ENCODE peak calls at places on chromosomes 3 and 15, in eight cellular contexts. X is GM12878, E is HCT116, Y is HepG2, J is Panc1, O is upper lobe of left lung, S is K562, Z is GM23338. A is an unnamed sample.

GRCh38 chr15:25532269-25532668 is 93.4 kb upstream of the UBE3A start:
- ATAC-seq in X (no peak), E (no peak), Y (no peak), J (no peak), O (no peak), S (no peak), Z (no peak), A (no peak)

GRCh38 chr3:47565861-47566550 is 12.7 kb downstream of the CSPG5 start:
- ATAC-seq in X (no peak), E (no peak), Y (peak), J (no peak), O (no peak), S (no peak), Z (peak), A (no peak)

GRCh38 chr3:72738752-72739520 is 109.3 kb downstream of the SHQ1 start:
- ATAC-seq in X (peak), E (no peak), Y (no peak), J (peak), O (peak), S (peak), Z (peak), A (peak)

GRCh38 chr15:88705769-88706165 is 67.0 kb downstream of the ISG20 start:
- ATAC-seq in X (no peak), E (no peak), Y (no peak), J (peak), O (no peak), S (no peak), Z (peak), A (no peak)

GRCh38 chr3:152360966-152361365 is 92.2 kb downstream of the MBNL1 start:
- ATAC-seq in X (no peak), E (no peak), Y (no peak), J (no peak), O (no peak), S (no peak), Z (no peak), A (no peak)

GRCh38 chr3:8482960-8483665 is 18.5 kb upstream of the LMCD1 start:
- ATAC-seq in X (no peak), E (no peak), Y (peak), J (peak), O (peak), S (no peak), Z (no peak), A (peak)

GRCh38 chr15:91238664-91239428 is 138.8 kb downstream of the SV2B start:
- ATAC-seq in X (no peak), E (no peak), Y (no peak), J (no peak), O (no peak), S (no peak), Z (no peak), A (no peak)

GRCh38 chr3:47243748-47244147 is 38.9 kb downstream of the KIF9 start:
- ATAC-seq in X (no peak), E (no peak), Y (no peak), J (no peak), O (peak), S (no peak), Z (no peak), A (no peak)

GRCh38 chr3:108722724-108723123 is 34.5 kb downstream of the RETNLB start:
- ATAC-seq in X (no peak), E (no peak), Y (no peak), J (no peak), O (no peak), S (no peak), Z (no peak), A (no peak)

GRCh38 chr15:64112904-64113303 is 17.1 kb downstream of the SNX1 start:
- ATAC-seq in X (peak), E (no peak), Y (no peak), J (no peak), O (peak), S (no peak), Z (no peak), A (peak)

GRCh38 chr3:48426401-48426909 is 3.4 kb downstream of the PLXNB1 start:
- ATAC-seq in X (no peak), E (no peak), Y (no peak), J (no peak), O (no peak), S (no peak), Z (no peak), A (peak)

GRCh38 chr15:72302955-72303354 is 17.0 kb downstream of the CELF6 start:
- ATAC-seq in X (no peak), E (no peak), Y (no peak), J (no peak), O (no peak), S (no peak), Z (no peak), A (no peak)

GRCh38 chr15:52496175-52496574 is 32.5 kb downstream of the MYO5A start:
- ATAC-seq in X (peak), E (peak), Y (no peak), J (peak), O (no peak), S (no peak), Z (no peak), A (no peak)

GRCh38 chr15:92821491-92822116 is 78.5 kb upstream of the CHD2 start:
- ATAC-seq in X (no peak), E (peak), Y (no peak), J (peak), O (no peak), S (no peak), Z (no peak), A (no peak)

GRCh38 chr3:71030748-71031147 is 552.8 kb downstream of the FOXP1 start:
- ATAC-seq in X (no peak), E (no peak), Y (no peak), J (no peak), O (no peak), S (no peak), Z (no peak), A (no peak)

GRCh38 chr3:184563941-184564684 is 2.5 kb downstream of the EPHB3 start:
- ATAC-seq in X (no peak), E (no peak), Y (no peak), J (no peak), O (no peak), S (no peak), Z (peak), A (no peak)

GRCh38 chr3:24160424-24160823 is 215.3 kb downstream of the NR1D2 start:
- ATAC-seq in X (no peak), E (no peak), Y (no peak), J (no peak), O (no peak), S (no peak), Z (peak), A (no peak)

GRCh38 chr15:31361764-31362120 is 35.1 kb downstream of the KLF13 start:
- ATAC-seq in X (no peak), E (peak), Y (no peak), J (peak), O (no peak), S (no peak), Z (peak), A (no peak)

GRCh38 chr3:124592658-124593441 is 137.4 kb upstream of the UMPS start:
- ATAC-seq in X (peak), E (peak), Y (peak), J (no peak), O (peak), S (peak), Z (peak), A (no peak)

GRCh38 chr15:96837241-96837970 is 506.9 kb downstream of the NR2F2 start:
- ATAC-seq in X (no peak), E (no peak), Y (no peak), J (no peak), O (no peak), S (no peak), Z (no peak), A (no peak)

GRCh38 chr3:186997061-186998054 is 67.0 kb downstream of the ST6GAL1 start:
- ATAC-seq in X (peak), E (no peak), Y (no peak), J (no peak), O (peak), S (peak), Z (no peak), A (no peak)

GRCh38 chr3:183285318-183285717 is 32.3 kb downstream of the B3GNT5 start:
- ATAC-seq in X (peak), E (peak), Y (no peak), J (no peak), O (no peak), S (no peak), Z (no peak), A (no peak)

GRCh38 chr3:174303911-174304541 is 555.1 kb upstream of the NAALADL2 start:
- ATAC-seq in X (no peak), E (no peak), Y (no peak), J (no peak), O (no peak), S (no peak), Z (peak), A (no peak)

GRCh38 chr15:62561572-62561970 is 396.5 kb upstream of the C2CD4B start:
- ATAC-seq in X (no peak), E (no peak), Y (no peak), J (no peak), O (no peak), S (no peak), Z (peak), A (no peak)

GRCh38 chr3:48674505-48674904 is 11.2 kb downstream of the NCKIPSD start:
- ATAC-seq in X (no peak), E (no peak), Y (peak), J (no peak), O (no peak), S (no peak), Z (no peak), A (no peak)

GRCh38 chr15:67290319-67290718 is 35.7 kb downstream of the IQCH start:
- ATAC-seq in X (no peak), E (no peak), Y (no peak), J (no peak), O (no peak), S (no peak), Z (no peak), A (no peak)

GRCh38 chr3:20069178-20069532 is 28.9 kb downstream of the KAT2B start:
- ATAC-seq in X (no peak), E (no peak), Y (no peak), J (no peak), O (no peak), S (no peak), Z (peak), A (no peak)

GRCh38 chr15:65055201-65055870 is 10.1 kb downstream of the SLC51B start:
- ATAC-seq in X (no peak), E (no peak), Y (peak), J (no peak), O (peak), S (no peak), Z (no peak), A (peak)

GRCh38 chr15:63029701-63030100 is 12.8 kb upstream of the TPM1 start:
- ATAC-seq in X (no peak), E (no peak), Y (no peak), J (peak), O (peak), S (no peak), Z (no peak), A (no peak)

GRCh38 chr15:91336691-91337090 is 236.6 kb downstream of the SV2B start:
- ATAC-seq in X (no peak), E (no peak), Y (no peak), J (no peak), O (no peak), S (no peak), Z (no peak), A (no peak)

GRCh38 chr3:111906667-111907066 is 47.6 kb downstream of the PHLDB2 start:
- ATAC-seq in X (peak), E (no peak), Y (peak), J (no peak), O (no peak), S (no peak), Z (no peak), A (no peak)

GRCh38 chr3:179438836-179439235 is 12.4 kb downstream of the GNB4 start:
- ATAC-seq in X (peak), E (no peak), Y (no peak), J (no peak), O (no peak), S (peak), Z (peak), A (no peak)

GRCh38 chr3:168995129-168995528 is 668.4 kb downstream of the MECOM start:
- ATAC-seq in X (no peak), E (no peak), Y (no peak), J (no peak), O (no peak), S (no peak), Z (no peak), A (no peak)

GRCh38 chr15:71183063-71183462 is 67.8 kb downstream of the THSD4 start:
- ATAC-seq in X (no peak), E (no peak), Y (no peak), J (no peak), O (no peak), S (no peak), Z (no peak), A (no peak)

GRCh38 chr3:194313642-194314430 is 37.3 kb downstream of the CPN2 start:
- ATAC-seq in X (no peak), E (peak), Y (peak), J (no peak), O (no peak), S (no peak), Z (peak), A (peak)

GRCh38 chr3:116524455-116524854 is 79.2 kb upstream of the LSAMP start:
- ATAC-seq in X (no peak), E (no peak), Y (no peak), J (no peak), O (no peak), S (no peak), Z (no peak), A (no peak)

GRCh38 chr15:70474367-70474681 is 289.0 kb downstream of the UACA start:
- ATAC-seq in X (no peak), E (peak), Y (no peak), J (peak), O (peak), S (no peak), Z (no peak), A (peak)

GRCh38 chr15:77012868-77013267 is 17.9 kb downstream of the PSTPIP1 start:
- ATAC-seq in X (no peak), E (no peak), Y (no peak), J (no peak), O (no peak), S (no peak), Z (no peak), A (no peak)

GRCh38 chr15:77013786-77014136 is 18.8 kb downstream of the PSTPIP1 start:
- ATAC-seq in X (peak), E (peak), Y (no peak), J (no peak), O (no peak), S (no peak), Z (no peak), A (no peak)

GRCh38 chr15:77010312-77010686 is 15.4 kb downstream of the PSTPIP1 start:
- ATAC-seq in X (no peak), E (no peak), Y (no peak), J (no peak), O (no peak), S (no peak), Z (no peak), A (no peak)

GRCh38 chr15:77010842-77011241 is 15.9 kb downstream of the PSTPIP1 start:
- ATAC-seq in X (peak), E (no peak), Y (no peak), J (no peak), O (no peak), S (no peak), Z (no peak), A (no peak)

DNA sequence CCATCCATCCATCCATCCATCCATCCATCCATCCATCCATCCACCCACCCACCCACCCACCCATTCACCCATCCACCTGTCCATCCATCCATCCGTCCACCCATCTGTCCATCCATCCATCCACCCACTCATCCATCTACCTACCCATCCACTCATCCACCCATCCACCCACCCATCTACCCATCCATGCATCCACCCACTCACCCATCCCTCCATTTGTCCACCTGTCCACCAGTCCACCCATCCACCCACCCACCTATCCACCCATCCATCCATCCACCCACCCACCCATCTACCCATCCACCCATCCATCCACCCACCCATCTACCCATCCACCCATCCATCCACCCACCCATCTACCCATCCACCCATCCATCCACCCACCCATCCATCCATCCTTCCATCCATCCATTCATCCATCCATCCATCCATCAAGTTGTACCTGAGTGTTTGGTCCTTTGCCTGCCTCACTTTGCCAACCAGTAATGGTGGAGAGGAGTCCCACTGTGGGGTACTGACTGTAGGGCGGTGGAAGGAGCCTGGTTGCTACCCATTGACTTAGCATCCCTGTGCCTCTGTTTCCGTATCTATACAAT is 17.3 kb downstream of the PSTPIP1 start:
- ATAC-seq in X (no peak), E (no peak), Y (no peak), J (no peak), O (no peak), S (no peak), Z (no peak), A (no peak)
- H3K27ac ChIP-seq in X (no peak), E (no peak), Y (no peak), J (no peak), O (no peak), S (no peak), Z (no peak), A (no peak)

DNA sequence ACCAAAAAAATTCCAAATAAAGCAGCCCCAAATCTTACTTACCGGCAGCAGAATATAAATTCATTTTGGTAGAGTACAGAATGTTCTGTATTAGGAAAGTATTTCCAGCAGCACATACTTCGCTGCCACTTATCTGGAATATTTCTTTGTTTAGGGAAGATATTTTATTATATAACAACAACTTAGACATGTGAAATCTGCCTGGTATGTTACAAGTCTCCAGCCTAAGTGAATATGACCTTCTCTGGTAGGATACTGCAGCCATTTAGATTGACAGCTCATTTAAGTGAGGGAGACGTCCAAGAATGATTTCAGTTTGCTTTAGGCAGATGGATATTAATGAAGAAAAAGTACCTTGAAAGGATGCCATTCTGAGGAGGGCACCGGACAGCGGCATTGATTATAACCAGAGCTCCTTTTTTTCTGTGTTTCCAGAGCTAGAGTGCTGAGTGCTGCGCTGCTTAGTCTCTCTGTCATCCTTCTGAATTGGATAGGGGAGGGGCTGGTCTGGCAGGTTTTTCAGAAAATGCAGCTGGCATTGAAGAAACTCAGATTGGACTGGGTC is 60.0 kb downstream of the ARHGEF26 start:
- ATAC-seq in X (no peak), E (no peak), Y (no peak), J (no peak), O (peak), S (no peak), Z (peak), A (peak)
- TF ChIP-seq POLR2AphosphoS5 in X (no peak), E (no peak), Y (no peak), J (no peak), O (no peak), S (no peak), Z (no peak), A (peak)

DNA sequence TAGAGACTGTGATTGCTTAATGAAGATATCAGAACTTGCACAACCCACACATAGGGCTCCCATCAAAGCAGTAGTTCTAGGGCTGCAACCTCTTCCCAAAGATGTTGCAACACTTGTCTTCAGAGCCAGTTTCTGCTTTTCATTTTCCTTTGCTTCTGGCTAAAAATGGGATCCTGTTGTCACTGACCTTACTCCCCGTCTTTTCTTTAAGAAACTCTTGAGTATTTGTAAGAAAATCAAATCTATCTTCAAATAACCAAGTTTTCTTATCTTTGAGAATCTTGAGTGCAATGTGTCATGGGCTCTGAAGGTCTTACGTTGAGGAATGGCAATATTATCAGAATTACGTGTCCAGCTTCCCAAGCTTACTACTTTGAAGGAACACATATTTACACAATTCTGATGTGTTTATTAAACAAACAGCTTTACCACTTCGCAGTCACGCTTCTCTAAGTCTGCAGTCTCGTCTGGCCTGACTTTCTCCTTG is 24.1 kb downstream of the CACNA1D start:
- ATAC-seq in X (no peak), E (no peak), Y (no peak), J (peak), O (peak), S (no peak), Z (no peak), A (peak)
- H3K27ac ChIP-seq in X (no peak), E (no peak), Y (no peak), J (peak), O (peak), S (no peak), Z (no peak), A (peak)

DNA sequence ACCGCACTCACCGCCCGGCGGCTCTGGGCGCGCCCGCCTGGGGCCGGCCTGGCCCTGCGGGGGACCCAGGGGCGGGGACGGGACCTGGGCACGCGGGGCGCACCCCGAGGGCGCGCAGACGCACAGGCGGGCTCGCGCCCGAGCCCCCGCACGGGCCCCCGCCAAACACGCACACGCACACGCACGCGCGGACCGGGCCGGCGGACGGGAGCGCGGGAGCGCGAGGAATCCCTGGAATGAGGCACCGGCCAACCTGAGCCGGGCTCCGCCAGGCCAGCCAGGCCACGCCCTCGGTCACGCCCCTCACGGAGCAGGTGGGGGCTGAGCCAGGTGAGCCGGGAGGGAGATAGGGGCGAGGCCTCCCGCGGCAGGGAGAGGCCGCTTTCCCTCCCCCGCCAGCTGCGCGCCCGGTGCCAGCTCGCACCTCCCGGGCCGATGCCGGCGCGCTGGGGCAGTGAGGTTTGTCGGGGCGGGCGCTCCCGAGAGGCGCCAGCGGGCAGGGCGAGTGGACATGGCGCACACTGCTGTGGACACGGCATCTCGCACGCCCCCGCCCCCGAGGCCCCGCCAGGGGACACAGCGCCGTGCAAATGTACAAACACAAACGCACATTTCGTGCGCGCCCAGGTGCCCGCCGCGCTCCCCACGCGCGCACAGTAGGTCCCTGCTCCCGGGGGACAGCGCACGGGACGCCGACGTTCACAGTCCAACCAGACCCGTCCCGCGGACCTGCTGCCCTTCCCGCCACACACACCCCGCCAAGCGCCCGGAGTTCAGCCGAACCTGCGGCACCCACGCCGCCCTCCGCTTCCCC is 75.9 kb upstream of the VGLL4 start:
- ATAC-seq in X (peak), E (peak), Y (peak), J (peak), O (peak), S (peak), Z (peak), A (peak)
- TF ChIP-seq POLR2AphosphoS5 in X (no peak), E (peak), Y (no peak), J (no peak), O (peak), S (no peak), Z (peak), A (no peak)

DNA sequence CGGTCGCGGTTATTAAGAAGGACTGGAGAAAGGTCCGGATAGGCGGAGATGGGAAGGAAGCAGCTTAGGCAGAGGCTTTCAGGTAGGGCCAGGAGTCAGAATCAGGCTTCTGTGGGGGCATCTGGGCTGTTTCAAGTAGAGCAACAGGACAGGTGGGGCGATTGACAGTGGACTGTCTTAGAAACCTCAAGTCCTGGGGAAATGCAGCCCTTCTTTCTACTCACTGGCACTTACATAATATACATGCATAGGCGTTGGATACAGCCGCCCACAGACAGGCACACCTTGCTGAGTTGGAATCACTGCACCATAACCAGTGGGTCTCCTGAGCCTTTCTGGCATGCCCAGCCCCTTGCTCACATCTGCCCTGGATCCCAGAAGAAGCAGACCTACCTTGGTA is 730 bp downstream of the MYD88 start:
- ATAC-seq in X (no peak), E (no peak), Y (no peak), J (no peak), O (no peak), S (no peak), Z (no peak), A (no peak)
- H3K27ac ChIP-seq in X (peak), E (peak), Y (peak), J (peak), O (peak), S (peak), Z (no peak), A (peak)

A was measured in gastroesophageal sphincter.